ENCODE peak calls at places on chromosomes 7 and 10, in nine cellular contexts. E is Panc1; L is fibroblast of pulmonary artery; B is CD4-positive, alpha-beta T cell; S is endothelial cell of umbilical vein; N is A549; Z is HFFc6; O is kidney; F is GM06990. K is an unnamed sample.

GRCh38 chr7:135441791-135442190 is 68.1 kb downstream of the CNOT4 start:
- DNase-seq in B (no peak), F (no peak), L (peak; percentile 45), S (peak; percentile 16), Z (peak; percentile 34), E (peak; percentile 7), N (peak; percentile 52), O (no peak), K (no peak)

GRCh38 chr10:85445702-85446101 is 920.9 kb downstream of the GRID1 start:
- DNase-seq in O (no peak), B (no peak), Z (no peak), E (no peak), N (no peak), L (no peak), F (no peak), S (no peak), K (no peak)

GRCh38 chr10:99337261-99337905 is 8.2 kb downstream of the CNNM1 start:
- DNase-seq in F (no peak), B (no peak), Z (peak; percentile 32), O (no peak), L (no peak), N (peak; percentile 73), S (no peak), E (no peak), K (no peak)

GRCh38 chr10:132382231-132382922 is 14.6 kb upstream of the PWWP2B start:
- DNase-seq in F (no peak), O (no peak), S (no peak), Z (peak; percentile 20), E (no peak), B (no peak), N (no peak), L (peak; percentile 32), K (no peak)

GRCh38 chr10:87931836-87932230 is 68.4 kb downstream of the PTEN start:
- DNase-seq in Z (peak; percentile 56), B (no peak), N (no peak), L (no peak), F (no peak), S (no peak), E (no peak), O (no peak), K (no peak)

GRCh38 chr7:158395780-158396214 is 191.8 kb downstream of the PTPRN2 start:
- DNase-seq in E (no peak), B (no peak), S (no peak), Z (no peak), F (no peak), L (no peak), N (peak; percentile 48), O (no peak), K (no peak)

GRCh38 chr7:92527300-92528187 is 776 bp downstream of the PEX1 start:
- DNase-seq in O (peak; percentile 76), L (peak; percentile 48), F (peak; percentile 69), S (peak; percentile 72), Z (peak; percentile 53), N (peak; percentile 65), E (peak; percentile 30), B (peak; percentile 35), K (peak; percentile 64)

GRCh38 chr10:29535012-29535777 is 99.6 kb downstream of the SVIL start:
- DNase-seq in O (peak; percentile 91), S (peak; percentile 55), L (peak; percentile 75), N (peak; percentile 80), Z (peak; percentile 87), E (peak; percentile 22), F (no peak), B (no peak), K (peak; percentile 54)

GRCh38 chr10:78053201-78053868 is 19.7 kb downstream of the RPS24 start:
- DNase-seq in F (no peak), Z (peak; percentile 79), B (no peak), S (no peak), N (no peak), O (no peak), E (no peak), L (peak; percentile 57), K (no peak)

GRCh38 chr10:71241114-71241898 is 28.9 kb downstream of the UNC5B start:
- DNase-seq in L (peak; percentile 88), N (no peak), B (no peak), F (no peak), O (peak; percentile 53), Z (peak; percentile 89), E (no peak), S (peak; percentile 53), K (no peak)

DNA sequence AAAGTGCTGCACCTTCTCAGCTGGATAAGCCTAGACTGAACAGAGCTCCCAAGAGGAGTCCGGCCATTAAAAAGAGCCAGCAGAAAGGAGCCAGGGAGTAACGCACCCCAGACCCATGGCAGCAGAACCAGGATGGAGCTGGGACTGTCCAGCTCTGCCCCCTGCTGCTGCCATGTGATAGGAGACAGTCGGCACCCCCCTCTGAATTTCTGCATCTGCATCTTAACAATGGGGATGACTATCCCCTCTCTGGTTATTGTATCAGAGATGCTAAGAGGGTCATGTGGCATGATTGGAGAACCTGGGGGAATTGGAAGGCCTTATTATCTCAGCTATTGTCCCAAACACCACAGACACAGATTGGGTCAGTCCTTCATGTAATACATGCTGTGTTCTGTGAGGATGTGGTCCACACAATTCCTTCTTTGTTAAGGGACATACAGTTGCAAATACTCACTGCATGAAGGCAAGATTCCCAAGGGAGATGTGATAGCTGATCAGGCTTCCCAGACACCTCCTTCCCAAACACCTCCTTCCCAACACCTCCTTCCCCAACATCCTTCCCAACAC is 29.3 kb downstream of the PLEKHS1 start:
- DNase-seq in B (no peak), N (no peak), O (no peak), E (no peak), S (no peak), Z (no peak), L (no peak), F (no peak), K (no peak)
- TF ChIP-seq CTCF in B (no peak), N (no peak), O (no peak), E (no peak), S (peak; percentile 13), Z (peak; percentile 58), L (no peak), F (peak; percentile 48), K (no peak)

GRCh38 chr10:44310762-44311562 is 73.9 kb downstream of the CXCL12 start:
- DNase-seq in L (peak; percentile 83), Z (peak; percentile 70), F (peak; percentile 89), E (no peak), O (peak; percentile 94), B (peak; percentile 37), N (peak; percentile 69), S (peak; percentile 53), K (peak; percentile 84)
- TF ChIP-seq CTCF in L (peak; percentile 45), Z (peak; percentile 96), F (peak; percentile 43), E (peak; percentile 97), O (peak; percentile 90), B (peak; percentile 49), N (peak; percentile 51), S (peak; percentile 85), K (peak; percentile 79)

GRCh38 chr10:80530816-80531215 is 6.9 kb upstream of the SH2D4B start:
- DNase-seq in F (no peak), B (no peak), L (no peak), O (no peak), E (no peak), N (no peak), Z (no peak), S (no peak), K (no peak)

GRCh38 chr10:80528901-80529300 is 8.8 kb upstream of the SH2D4B start:
- DNase-seq in Z (no peak), S (no peak), N (no peak), F (no peak), L (no peak), O (no peak), B (no peak), E (no peak), K (no peak)

GRCh38 chr10:80529604-80530003 is 8.1 kb upstream of the SH2D4B start:
- DNase-seq in B (peak; percentile 57), E (no peak), N (no peak), S (no peak), F (no peak), O (no peak), L (no peak), Z (no peak), K (no peak)

GRCh38 chr10:80528185-80528700 is 9.5 kb upstream of the SH2D4B start:
- DNase-seq in B (no peak), S (no peak), N (no peak), Z (no peak), O (no peak), E (no peak), F (no peak), L (no peak), K (no peak)

GRCh38 chr10:80530251-80530650 is 7.5 kb upstream of the SH2D4B start:
- DNase-seq in E (no peak), S (no peak), Z (peak; percentile 54), N (peak; percentile 79), O (no peak), F (no peak), L (peak; percentile 55), B (peak; percentile 36), K (no peak)
- TF ChIP-seq CTCF in E (no peak), S (peak; percentile 38), Z (peak; percentile 71), N (peak; percentile 63), O (no peak), F (peak; percentile 23), L (peak; percentile 39), B (peak; percentile 49), K (no peak)

GRCh38 chr7:116895849-116896248 is 33.5 kb downstream of the CAPZA2 start:
- DNase-seq in S (no peak), O (no peak), B (no peak), E (no peak), F (no peak), Z (no peak), L (no peak), N (no peak), K (no peak)

GRCh38 chr7:116902811-116903210 is 40.4 kb downstream of the CAPZA2 start:
- DNase-seq in L (no peak), N (no peak), B (no peak), Z (no peak), S (no peak), E (no peak), O (no peak), F (no peak), K (no peak)

GRCh38 chr7:116901143-116901542 is 38.8 kb downstream of the CAPZA2 start:
- DNase-seq in E (no peak), F (no peak), L (no peak), N (no peak), Z (no peak), S (no peak), O (no peak), B (no peak), K (no peak)

GRCh38 chr7:116899308-116899707 is 36.9 kb downstream of the CAPZA2 start:
- DNase-seq in O (no peak), F (no peak), E (no peak), L (peak; percentile 46), S (no peak), N (no peak), B (no peak), Z (no peak), K (no peak)

GRCh38 chr7:116897661-116898060 is 35.3 kb downstream of the CAPZA2 start:
- DNase-seq in O (no peak), B (no peak), L (no peak), E (no peak), S (no peak), Z (no peak), N (no peak), F (no peak), K (no peak)
- TF ChIP-seq CTCF in O (no peak), B (no peak), L (no peak), E (no peak), S (no peak), Z (no peak), N (no peak), F (no peak), K (no peak)

K was measured in mesothelial cell of epicardium.